ENCODE peak calls at places on chromosome 6, in four cellular contexts. O is SK-N-SH, Z is HepG2, I is K562. K is an unnamed sample.

GRCh38 chr6:36383608-36384007 is 3.9 kb downstream of the ETV7 start:
- DNase-seq in I (no peak), O (no peak), Z (no peak), K (no peak)

GRCh38 chr6:43698584-43699349 is 11.2 kb upstream of the MRPS18A start:
- DNase-seq in O (no peak), I (no peak), Z (no peak), K (no peak)

GRCh38 chr6:53014034-53014433 is 18.9 kb upstream of the GSTA4 start:
- DNase-seq in I (no peak), Z (no peak), O (no peak), K (no peak)

GRCh38 chr6:163962627-163963117 is 548.2 kb downstream of the QKI start:
- DNase-seq in O (no peak), Z (no peak), I (no peak), K (no peak)

GRCh38 chr6:48325701-48326100 is 214.7 kb upstream of the PTCHD4 start:
- DNase-seq in I (no peak), O (no peak), Z (no peak), K (no peak)

GRCh38 chr6:147287869-147288271 is 83.7 kb downstream of the STXBP5 start:
- DNase-seq in I (no peak), O (no peak), Z (no peak), K (peak; percentile 8)

GRCh38 chr6:89081423-89082322 is 1.1 kb downstream of the PNRC1 start:
- DNase-seq in Z (peak; percentile 93), I (peak; percentile 93), O (peak; percentile 94), K (peak; percentile 87)

GRCh38 chr6:128888444-128889175 is 5.7 kb downstream of the LAMA2 start:
- DNase-seq in O (no peak), I (no peak), Z (no peak), K (no peak)

GRCh38 chr6:142653710-142654274 is 291.2 kb downstream of the HIVEP2 start:
- DNase-seq in Z (no peak), I (no peak), O (no peak), K (no peak)

GRCh38 chr6:29953001-29953436 is 10.7 kb downstream of the HLA-A start:
- DNase-seq in O (no peak), Z (no peak), I (no peak), K (peak; percentile 56)

GRCh38 chr6:31915756-31916155 is 11.8 kb upstream of the C2 start:
- DNase-seq in Z (no peak), I (no peak), O (no peak), K (no peak)
- TF ChIP-seq ELF1 in Z (no peak), I (no peak), O (no peak), K (no peak)

DNA sequence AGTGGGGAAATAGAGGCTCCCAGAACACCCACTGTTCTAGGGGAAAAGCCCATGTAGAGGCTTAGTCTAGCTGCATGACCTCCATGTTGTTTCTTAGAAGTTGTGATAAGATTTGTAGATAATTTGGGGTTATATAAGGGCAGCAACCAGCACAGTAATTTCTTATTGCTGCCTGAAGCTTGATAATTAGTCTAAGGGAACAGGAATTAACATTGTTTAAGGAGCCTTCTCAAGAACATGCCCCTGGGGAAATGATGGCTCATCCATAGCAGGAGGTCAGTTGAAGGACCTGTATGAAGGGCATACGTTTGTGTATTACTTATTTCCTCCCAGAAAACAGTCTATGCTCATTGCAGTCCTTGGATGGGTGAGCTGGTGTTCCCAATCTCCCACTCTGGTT is 170.7 kb upstream of the SCGN start:
- DNase-seq in I (no peak), Z (no peak), O (no peak), K (no peak)
- TF ChIP-seq ELF1 in I (no peak), Z (no peak), O (no peak), K (no peak)

GRCh38 chr6:11126876-11127275 is 15.4 kb upstream of the ERVFRD-1 start:
- DNase-seq in O (no peak), Z (peak; percentile 31), I (no peak), K (no peak)
- TF ChIP-seq ELF1 in O (no peak), Z (no peak), I (no peak), K (no peak)

GRCh38 chr6:166605752-166606151 is 19.3 kb upstream of the RAMACL start:
- DNase-seq in I (no peak), Z (no peak), O (no peak), K (no peak)
- TF ChIP-seq ELF1 in I (no peak), Z (no peak), O (no peak), K (no peak)

DNA sequence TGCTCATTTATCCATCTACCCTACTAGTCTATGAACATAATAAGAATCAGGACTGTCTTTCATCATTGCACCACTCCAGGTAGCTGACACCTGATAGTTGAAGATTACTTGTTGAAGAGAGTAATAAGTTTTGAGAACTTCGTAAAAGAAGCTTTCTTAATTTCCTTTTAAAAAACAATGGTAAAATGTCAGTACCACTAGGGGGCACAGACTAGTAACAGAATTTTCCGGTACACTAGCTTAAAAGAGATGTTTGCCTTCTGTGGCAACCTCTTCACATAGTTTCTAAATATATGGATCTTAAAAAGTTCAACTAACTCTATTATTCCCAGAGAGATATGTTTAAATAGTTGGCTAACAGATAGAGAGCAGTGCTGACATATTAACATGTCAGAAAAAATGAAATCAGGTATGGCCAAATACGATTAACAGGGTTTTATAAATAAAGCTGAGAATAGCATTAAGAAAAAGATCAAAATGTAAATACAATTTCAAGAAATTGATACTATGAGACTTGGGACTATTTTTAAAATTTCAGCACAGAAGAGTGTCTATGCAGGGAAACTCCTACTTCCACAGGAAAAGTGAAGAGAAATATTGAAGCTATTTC is 5.4 kb upstream of the KCNQ5 start:
- DNase-seq in O (peak; percentile 34), I (peak; percentile 28), Z (peak; percentile 6), K (no peak)
- TF ChIP-seq ELF1 in O (no peak), I (no peak), Z (no peak), K (no peak)

GRCh38 chr6:26270121-26270861 is 94.7 kb upstream of the BTN3A2 start:
- DNase-seq in I (no peak), O (no peak), Z (no peak), K (no peak)
- TF ChIP-seq ELF1 in I (no peak), O (no peak), Z (no peak), K (no peak)

GRCh38 chr6:3490622-3490980 is 33.8 kb upstream of the SLC22A23 start:
- DNase-seq in I (no peak), O (no peak), Z (no peak), K (no peak)
- TF ChIP-seq ELF1 in I (no peak), O (no peak), Z (no peak), K (no peak)

GRCh38 chr6:151772436-151772835 is 35.0 kb upstream of the ESR1 start:
- DNase-seq in O (no peak), I (no peak), Z (no peak), K (no peak)
- TF ChIP-seq ELF1 in O (no peak), I (no peak), Z (no peak), K (no peak)

GRCh38 chr6:96236471-96236870 is 220.7 kb downstream of the FUT9 start:
- DNase-seq in O (no peak), Z (no peak), I (no peak), K (no peak)

GRCh38 chr6:96234476-96234875 is 218.7 kb downstream of the FUT9 start:
- DNase-seq in I (no peak), O (no peak), Z (no peak), K (no peak)

GRCh38 chr6:96237656-96238347 is 222.0 kb downstream of the FUT9 start:
- DNase-seq in O (no peak), Z (no peak), I (no peak), K (no peak)

GRCh38 chr6:96235927-96236326 is 220.2 kb downstream of the FUT9 start:
- DNase-seq in Z (no peak), O (no peak), I (no peak), K (no peak)
- TF ChIP-seq ELF1 in Z (no peak), O (no peak), I (no peak), K (no peak)

GRCh38 chr6:3422457-3422816 is 34.4 kb downstream of the SLC22A23 start:
- DNase-seq in O (no peak), Z (no peak), I (no peak), K (no peak)
- TF ChIP-seq ELF1 in O (no peak), Z (no peak), I (no peak), K (no peak)